ENCODE peak calls at places on chromosomes 4 and X, in six cellular contexts. One of them, this sample, is unnamed.

GRCh38 chr4:65399131-65399530 is 271.2 kb downstream of the EPHA5 start:
- DNase-seq in tibial nerve: no peak
- DNase-seq in hepatocyte: no peak
- DNase-seq in foreskin fibroblast: no peak
- DNase-seq in left lung: no peak
- DNase-seq in PC-3: no peak
- DNase-seq in this sample: no peak

GRCh38 chr4:163556650-163557391 is 62.3 kb downstream of the TMA16 start:
- DNase-seq in tibial nerve: no peak
- DNase-seq in hepatocyte: no peak
- DNase-seq in foreskin fibroblast: no peak
- DNase-seq in left lung: no peak
- DNase-seq in PC-3: no peak
- DNase-seq in this sample: no peak

GRCh38 chrX:11470231-11470630 is 177.0 kb downstream of the AMELX start:
- DNase-seq in tibial nerve: no peak
- DNase-seq in hepatocyte: no peak
- DNase-seq in foreskin fibroblast: peak
- DNase-seq in left lung: no peak
- DNase-seq in PC-3: peak
- DNase-seq in this sample: no peak

GRCh38 chr4:74934016-74934821 is 1.3 kb downstream of the PARM1 start:
- DNase-seq in tibial nerve: no peak
- DNase-seq in hepatocyte: peak
- DNase-seq in foreskin fibroblast: no peak
- DNase-seq in left lung: peak
- DNase-seq in PC-3: peak
- DNase-seq in this sample: peak

GRCh38 chr4:183554878-183555585 is 50.2 kb downstream of the ING2 start:
- DNase-seq in tibial nerve: no peak
- DNase-seq in hepatocyte: no peak
- DNase-seq in foreskin fibroblast: no peak
- DNase-seq in left lung: no peak
- DNase-seq in PC-3: no peak
- DNase-seq in this sample: no peak

GRCh38 chr4:54961357-54961975 is 163.9 kb downstream of the KDR start:
- DNase-seq in tibial nerve: no peak
- DNase-seq in hepatocyte: peak
- DNase-seq in foreskin fibroblast: peak
- DNase-seq in left lung: no peak
- DNase-seq in PC-3: peak
- DNase-seq in this sample: no peak

GRCh38 chr4:39502034-39502658 is 25.1 kb downstream of the UGDH start:
- DNase-seq in tibial nerve: no peak
- DNase-seq in hepatocyte: no peak
- DNase-seq in foreskin fibroblast: peak
- DNase-seq in left lung: no peak
- DNase-seq in PC-3: peak
- DNase-seq in this sample: no peak

GRCh38 chr4:127470290-127470809 is 162.4 kb upstream of the INTU start:
- DNase-seq in tibial nerve: no peak
- DNase-seq in hepatocyte: no peak
- DNase-seq in foreskin fibroblast: no peak
- DNase-seq in left lung: peak
- DNase-seq in PC-3: no peak
- DNase-seq in this sample: no peak

GRCh38 chr4:176044589-176044951 is 21.1 kb upstream of the WDR17 start:
- DNase-seq in tibial nerve: no peak
- DNase-seq in hepatocyte: peak
- DNase-seq in foreskin fibroblast: no peak
- DNase-seq in left lung: no peak
- DNase-seq in PC-3: no peak
- DNase-seq in this sample: no peak

DNA sequence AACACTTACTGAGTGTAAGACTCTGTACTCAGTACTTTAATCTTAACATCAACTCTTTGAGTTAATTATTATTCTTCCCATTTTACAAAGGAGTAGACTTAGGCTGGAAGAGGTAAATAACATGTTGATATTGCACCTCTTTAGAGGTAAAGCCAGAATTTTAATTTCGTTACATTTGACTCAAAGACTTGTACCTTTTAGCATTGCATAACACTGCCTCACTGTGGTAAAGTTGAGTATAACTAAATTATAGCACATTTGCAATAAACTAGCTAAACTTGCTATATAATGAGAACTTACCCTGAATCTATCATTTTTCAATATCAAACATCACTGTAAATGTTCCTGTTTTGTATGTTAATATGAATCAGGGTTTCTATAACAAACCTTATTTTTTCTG is 218.5 kb downstream of the PRR32 start:
- DNase-seq in tibial nerve: no peak
- DNase-seq in hepatocyte: no peak
- DNase-seq in foreskin fibroblast: no peak
- DNase-seq in left lung: no peak
- DNase-seq in PC-3: peak
- DNase-seq in this sample: no peak
- TF ChIP-seq CTCF in tibial nerve: no peak
- TF ChIP-seq CTCF in hepatocyte: peak
- TF ChIP-seq CTCF in foreskin fibroblast: no peak
- TF ChIP-seq CTCF in left lung: no peak
- TF ChIP-seq CTCF in PC-3: peak
- TF ChIP-seq CTCF in this sample: no peak

GRCh38 chr4:19969492-19969891 is 282.2 kb upstream of the SLIT2 start:
- DNase-seq in tibial nerve: no peak
- DNase-seq in hepatocyte: no peak
- DNase-seq in foreskin fibroblast: no peak
- DNase-seq in left lung: no peak
- DNase-seq in PC-3: no peak
- DNase-seq in this sample: no peak
- TF ChIP-seq CTCF in tibial nerve: no peak
- TF ChIP-seq CTCF in hepatocyte: no peak
- TF ChIP-seq CTCF in foreskin fibroblast: no peak
- TF ChIP-seq CTCF in left lung: no peak
- TF ChIP-seq CTCF in PC-3: no peak
- TF ChIP-seq CTCF in this sample: no peak

GRCh38 chr4:89171176-89171575 is 59.8 kb downstream of the TIGD2 start:
- DNase-seq in tibial nerve: no peak
- DNase-seq in hepatocyte: no peak
- DNase-seq in foreskin fibroblast: no peak
- DNase-seq in left lung: no peak
- DNase-seq in PC-3: no peak
- DNase-seq in this sample: no peak
- TF ChIP-seq CTCF in tibial nerve: no peak
- TF ChIP-seq CTCF in hepatocyte: no peak
- TF ChIP-seq CTCF in foreskin fibroblast: no peak
- TF ChIP-seq CTCF in left lung: no peak
- TF ChIP-seq CTCF in PC-3: no peak
- TF ChIP-seq CTCF in this sample: no peak

GRCh38 chrX:129318375-129318774 is 204.9 kb downstream of the SMARCA1 start:
- DNase-seq in tibial nerve: no peak
- DNase-seq in hepatocyte: peak
- DNase-seq in foreskin fibroblast: no peak
- DNase-seq in left lung: no peak
- DNase-seq in PC-3: peak
- DNase-seq in this sample: no peak
- TF ChIP-seq CTCF in tibial nerve: no peak
- TF ChIP-seq CTCF in hepatocyte: peak
- TF ChIP-seq CTCF in foreskin fibroblast: no peak
- TF ChIP-seq CTCF in left lung: no peak
- TF ChIP-seq CTCF in PC-3: peak
- TF ChIP-seq CTCF in this sample: no peak

DNA sequence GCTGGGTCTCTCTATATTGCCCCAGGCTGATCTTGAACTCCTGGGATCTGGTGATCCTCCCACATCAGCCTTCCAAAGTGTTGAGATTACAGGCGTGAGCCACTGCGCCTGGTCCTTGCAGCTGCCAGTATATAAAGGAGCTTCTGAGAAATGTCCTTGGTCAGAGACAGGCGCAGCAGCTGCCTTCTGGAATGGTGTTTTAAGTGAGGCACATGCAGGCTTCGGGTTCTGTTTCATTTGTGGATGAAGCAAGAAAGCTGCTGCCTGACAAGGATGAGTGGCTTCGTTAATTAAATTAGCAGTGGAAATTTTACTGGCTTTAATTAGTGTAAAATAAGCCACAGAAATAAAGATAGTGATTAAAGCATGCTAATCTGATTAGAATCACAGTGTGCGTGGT is 348.2 kb upstream of the FAT1 start:
- DNase-seq in tibial nerve: no peak
- DNase-seq in hepatocyte: no peak
- DNase-seq in foreskin fibroblast: no peak
- DNase-seq in left lung: no peak
- DNase-seq in PC-3: no peak
- DNase-seq in this sample: no peak
- TF ChIP-seq CTCF in tibial nerve: no peak
- TF ChIP-seq CTCF in hepatocyte: no peak
- TF ChIP-seq CTCF in foreskin fibroblast: no peak
- TF ChIP-seq CTCF in left lung: no peak
- TF ChIP-seq CTCF in PC-3: no peak
- TF ChIP-seq CTCF in this sample: no peak

DNA sequence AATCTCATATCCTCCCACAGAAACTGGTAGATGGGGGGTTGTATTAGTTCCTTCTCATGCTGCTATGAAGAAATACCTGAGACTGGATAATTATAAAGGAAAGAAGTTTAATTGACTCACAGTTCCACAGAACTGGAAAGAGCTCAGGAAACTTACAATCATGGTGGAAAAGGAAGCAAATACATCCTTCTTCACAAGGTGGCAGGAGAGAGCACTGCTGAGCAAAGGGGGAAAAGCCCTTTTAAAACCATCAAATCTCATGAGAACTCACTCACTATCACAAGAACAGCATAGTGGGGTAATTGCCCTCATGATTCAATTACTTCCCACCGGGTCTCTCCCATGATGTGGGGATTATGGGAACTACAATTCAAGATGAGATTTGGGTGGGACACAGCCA is 250.5 kb upstream of the GPRIN3 start:
- DNase-seq in tibial nerve: no peak
- DNase-seq in hepatocyte: no peak
- DNase-seq in foreskin fibroblast: no peak
- DNase-seq in left lung: no peak
- DNase-seq in PC-3: peak
- DNase-seq in this sample: no peak
- TF ChIP-seq CTCF in tibial nerve: no peak
- TF ChIP-seq CTCF in hepatocyte: peak
- TF ChIP-seq CTCF in foreskin fibroblast: peak
- TF ChIP-seq CTCF in left lung: no peak
- TF ChIP-seq CTCF in PC-3: peak
- TF ChIP-seq CTCF in this sample: no peak

DNA sequence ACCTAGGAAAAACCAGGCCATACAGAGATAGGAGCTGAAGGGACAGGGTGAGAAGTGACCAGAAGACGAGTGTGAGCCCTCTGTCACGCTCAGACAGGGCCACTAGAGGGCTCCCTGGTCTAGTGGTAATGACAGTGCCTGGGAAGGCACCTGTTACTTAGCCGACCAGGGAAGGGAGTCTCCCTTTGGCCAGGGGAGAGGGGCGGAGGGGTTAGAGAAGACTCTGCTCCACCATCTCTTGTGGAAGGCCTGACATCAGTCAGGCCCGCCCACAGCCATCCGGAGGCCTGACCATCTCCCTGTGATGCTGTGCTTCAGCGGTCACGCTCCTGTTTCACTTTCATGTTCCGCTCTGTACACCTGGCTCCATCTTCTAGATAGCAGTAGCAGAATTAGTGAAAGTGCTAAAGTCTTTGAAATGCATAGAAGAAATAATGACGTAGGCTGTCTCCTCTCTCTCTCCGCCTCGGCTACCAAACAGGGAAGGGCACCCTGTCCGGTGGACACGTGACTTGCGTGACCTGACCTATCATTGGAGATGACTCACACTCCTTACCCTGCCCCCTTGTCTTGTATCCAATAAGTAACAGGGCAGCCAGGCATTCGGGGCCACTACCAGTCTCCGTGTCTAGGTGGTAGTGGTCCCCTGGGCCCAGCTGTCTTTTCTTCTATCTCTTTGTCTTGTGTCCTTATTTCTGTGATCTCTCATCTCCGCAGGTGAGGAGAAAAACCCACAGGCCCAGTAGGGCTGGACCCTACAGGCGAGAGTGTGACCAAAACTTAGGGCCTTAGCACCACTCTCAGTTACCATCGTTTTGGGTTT is 26.7 kb downstream of the HTT-AS start:
- DNase-seq in tibial nerve: peak
- DNase-seq in hepatocyte: peak
- DNase-seq in foreskin fibroblast: peak
- DNase-seq in left lung: no peak
- DNase-seq in PC-3: peak
- DNase-seq in this sample: peak
- TF ChIP-seq CTCF in tibial nerve: peak
- TF ChIP-seq CTCF in hepatocyte: peak
- TF ChIP-seq CTCF in foreskin fibroblast: peak
- TF ChIP-seq CTCF in left lung: peak
- TF ChIP-seq CTCF in PC-3: peak
- TF ChIP-seq CTCF in this sample: no peak

DNA sequence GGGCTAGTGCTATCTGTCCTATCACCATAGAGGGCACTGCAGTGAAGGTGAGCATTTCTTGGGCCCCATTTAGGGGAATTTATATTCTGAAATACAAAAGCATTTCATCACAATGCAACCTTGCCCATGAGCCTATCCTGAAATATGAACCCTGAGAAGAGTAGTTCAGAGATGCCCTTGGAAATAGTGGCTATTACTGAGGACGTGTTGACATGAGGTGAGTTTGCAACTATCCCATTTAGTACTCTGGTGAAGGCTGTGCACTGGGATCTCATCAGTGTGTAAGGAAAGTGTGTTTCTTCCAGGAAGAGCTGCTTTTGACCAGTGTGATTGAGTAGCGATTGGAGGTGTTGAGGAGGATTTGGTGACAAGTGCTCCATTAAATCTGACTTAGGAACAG is 149.3 kb upstream of the EOLA2 start:
- DNase-seq in tibial nerve: no peak
- DNase-seq in hepatocyte: no peak
- DNase-seq in foreskin fibroblast: no peak
- DNase-seq in left lung: no peak
- DNase-seq in PC-3: no peak
- DNase-seq in this sample: no peak
- TF ChIP-seq CTCF in tibial nerve: no peak
- TF ChIP-seq CTCF in hepatocyte: no peak
- TF ChIP-seq CTCF in foreskin fibroblast: no peak
- TF ChIP-seq CTCF in left lung: no peak
- TF ChIP-seq CTCF in PC-3: peak
- TF ChIP-seq CTCF in this sample: no peak

GRCh38 chr4:47762376-47763266 is 75.2 kb downstream of the CORIN start:
- DNase-seq in tibial nerve: no peak
- DNase-seq in hepatocyte: no peak
- DNase-seq in foreskin fibroblast: no peak
- DNase-seq in left lung: no peak
- DNase-seq in PC-3: no peak
- DNase-seq in this sample: no peak
- TF ChIP-seq CTCF in tibial nerve: no peak
- TF ChIP-seq CTCF in hepatocyte: no peak
- TF ChIP-seq CTCF in foreskin fibroblast: no peak
- TF ChIP-seq CTCF in left lung: no peak
- TF ChIP-seq CTCF in PC-3: no peak
- TF ChIP-seq CTCF in this sample: no peak